ENCODE peak calls at places on chromosomes 3 and 15, in five cellular contexts. One of them, this sample, is unnamed.
A peak's percentile ranks its signal among the peaks of the same experiment; 100 is the strongest.

GRCh38 chr15:43939070-43939469 is 112.3 kb downstream of the WDR76 start:
- DNase-seq in astrocyte: no peak
- DNase-seq in CD8-positive, alpha-beta memory T cell: no peak
- DNase-seq in AG04450: no peak
- DNase-seq in spleen: no peak
- DNase-seq in this sample: no peak

GRCh38 chr3:169173636-169174035 is 489.9 kb downstream of the MECOM start:
- DNase-seq in astrocyte: no peak
- DNase-seq in spleen: no peak
- DNase-seq in CD8-positive, alpha-beta memory T cell: no peak
- DNase-seq in AG04450: no peak
- DNase-seq in this sample: no peak

GRCh38 chr3:4071481-4072184 is 231.5 kb upstream of the SETMAR start:
- DNase-seq in CD8-positive, alpha-beta memory T cell: no peak
- DNase-seq in astrocyte: no peak
- DNase-seq in AG04450: no peak
- DNase-seq in spleen: peak; percentile 81
- DNase-seq in this sample: no peak

GRCh38 chr3:124558898-124559649 is 171.2 kb upstream of the UMPS start:
- DNase-seq in astrocyte: peak; percentile 97
- DNase-seq in AG04450: peak; percentile 86
- DNase-seq in CD8-positive, alpha-beta memory T cell: no peak
- DNase-seq in spleen: no peak
- DNase-seq in this sample: no peak

GRCh38 chr3:105458518-105459215 is 92.0 kb downstream of the ALCAM start:
- DNase-seq in AG04450: no peak
- DNase-seq in spleen: no peak
- DNase-seq in astrocyte: peak; percentile 88
- DNase-seq in CD8-positive, alpha-beta memory T cell: no peak
- DNase-seq in this sample: no peak

GRCh38 chr3:69748503-69748902 is 9.2 kb downstream of the MITF start:
- DNase-seq in astrocyte: no peak
- DNase-seq in CD8-positive, alpha-beta memory T cell: no peak
- DNase-seq in spleen: no peak
- DNase-seq in AG04450: no peak
- DNase-seq in this sample: no peak

GRCh38 chr15:67241132-67241855 is 13.2 kb downstream of the AAGAB start:
- DNase-seq in spleen: no peak
- DNase-seq in AG04450: no peak
- DNase-seq in CD8-positive, alpha-beta memory T cell: no peak
- DNase-seq in astrocyte: no peak
- DNase-seq in this sample: no peak

GRCh38 chr3:160413613-160414248 is 14.3 kb downstream of the SMC4 start:
- DNase-seq in AG04450: peak; percentile 74
- DNase-seq in astrocyte: peak; percentile 63
- DNase-seq in spleen: peak; percentile 42
- DNase-seq in CD8-positive, alpha-beta memory T cell: peak; percentile 56
- DNase-seq in this sample: peak; percentile 81

GRCh38 chr15:64092864-64093626 is 593 bp downstream of the CIAO2A start:
- DNase-seq in astrocyte: peak; percentile 74
- DNase-seq in CD8-positive, alpha-beta memory T cell: peak; percentile 3
- DNase-seq in AG04450: no peak
- DNase-seq in spleen: peak; percentile 88
- DNase-seq in this sample: peak; percentile 52

GRCh38 chr15:83892498-83892897 is 238.6 kb downstream of the ADAMTSL3 start:
- DNase-seq in spleen: no peak
- DNase-seq in CD8-positive, alpha-beta memory T cell: no peak
- DNase-seq in astrocyte: no peak
- DNase-seq in AG04450: no peak
- DNase-seq in this sample: no peak

GRCh38 chr3:49022751-49023171 is 840 bp downstream of the NDUFAF3 start:
- DNase-seq in astrocyte: no peak
- DNase-seq in AG04450: no peak
- DNase-seq in CD8-positive, alpha-beta memory T cell: no peak
- DNase-seq in spleen: no peak
- DNase-seq in this sample: no peak

GRCh38 chr3:49017978-49018706 is at the start of gene DALRD3:
- DNase-seq in CD8-positive, alpha-beta memory T cell: peak; percentile 61
- DNase-seq in spleen: peak; percentile 92
- DNase-seq in AG04450: no peak
- DNase-seq in astrocyte: peak; percentile 39
- DNase-seq in this sample: peak; percentile 80

GRCh38 chr3:181363231-181363630 is 348.5 kb upstream of the SOX2 start:
- DNase-seq in astrocyte: no peak
- DNase-seq in AG04450: no peak
- DNase-seq in spleen: no peak
- DNase-seq in CD8-positive, alpha-beta memory T cell: no peak
- DNase-seq in this sample: no peak

GRCh38 chr3:169173231-169173630 is 490.3 kb downstream of the MECOM start:
- DNase-seq in spleen: no peak
- DNase-seq in AG04450: no peak
- DNase-seq in CD8-positive, alpha-beta memory T cell: no peak
- DNase-seq in astrocyte: no peak
- DNase-seq in this sample: no peak

GRCh38 chr3:171825222-171825828 is 15.0 kb upstream of the PLD1 start:
- DNase-seq in CD8-positive, alpha-beta memory T cell: no peak
- DNase-seq in astrocyte: peak; percentile 88
- DNase-seq in AG04450: no peak
- DNase-seq in spleen: no peak
- DNase-seq in this sample: no peak

GRCh38 chr3:13858768-13859520 is 20.9 kb downstream of the WNT7A start:
- DNase-seq in CD8-positive, alpha-beta memory T cell: no peak
- DNase-seq in astrocyte: no peak
- DNase-seq in spleen: peak; percentile 5
- DNase-seq in AG04450: no peak
- DNase-seq in this sample: no peak

GRCh38 chr3:20055020-20055775 is 15.0 kb downstream of the KAT2B start:
- DNase-seq in spleen: no peak
- DNase-seq in CD8-positive, alpha-beta memory T cell: no peak
- DNase-seq in astrocyte: no peak
- DNase-seq in AG04450: no peak
- DNase-seq in this sample: no peak

GRCh38 chr3:32958509-32958908 is 7.1 kb downstream of the CCR4 start:
- DNase-seq in spleen: no peak
- DNase-seq in CD8-positive, alpha-beta memory T cell: no peak
- DNase-seq in AG04450: no peak
- DNase-seq in astrocyte: no peak
- DNase-seq in this sample: no peak

GRCh38 chr3:141812091-141812490 is 48.9 kb downstream of the GRK7 start:
- DNase-seq in AG04450: no peak
- DNase-seq in CD8-positive, alpha-beta memory T cell: no peak
- DNase-seq in astrocyte: peak; percentile 75
- DNase-seq in spleen: no peak
- DNase-seq in this sample: no peak

GRCh38 chr15:26644948-26645347 is 127.9 kb downstream of the GABRB3 start:
- DNase-seq in CD8-positive, alpha-beta memory T cell: no peak
- DNase-seq in AG04450: no peak
- DNase-seq in spleen: no peak
- DNase-seq in astrocyte: no peak
- DNase-seq in this sample: no peak
- H3K9me3 ChIP-seq in CD8-positive, alpha-beta memory T cell: no peaks in the 10 kb centered on the region
- H3K9me3 ChIP-seq in AG04450: peaks cover 47% of the 10 kb centered on the region
- H3K9me3 ChIP-seq in spleen: peaks cover 11% of the 10 kb centered on the region
- H3K9me3 ChIP-seq in astrocyte: peaks cover 2% of the 10 kb centered on the region
- H3K9me3 ChIP-seq in this sample: peaks cover 3% of the 10 kb centered on the region

GRCh38 chr15:69921626-69922624 is 175.8 kb downstream of the TLE3 start:
- DNase-seq in spleen: no peak
- DNase-seq in AG04450: no peak
- DNase-seq in CD8-positive, alpha-beta memory T cell: no peak
- DNase-seq in astrocyte: no peak
- DNase-seq in this sample: no peak
- H3K9me3 ChIP-seq in spleen: peaks cover 22% of the 10 kb centered on the region
- H3K9me3 ChIP-seq in AG04450: peaks cover 5% of the 10 kb centered on the region
- H3K9me3 ChIP-seq in CD8-positive, alpha-beta memory T cell: peaks cover 10% of the 10 kb centered on the region
- H3K9me3 ChIP-seq in astrocyte: peaks cover 11% of the 10 kb centered on the region
- H3K9me3 ChIP-seq in this sample: peaks cover 9% of the 10 kb centered on the region

GRCh38 chr3:155239960-155240359 is 53.5 kb downstream of the STRIT1 start:
- DNase-seq in AG04450: no peak
- DNase-seq in spleen: no peak
- DNase-seq in CD8-positive, alpha-beta memory T cell: no peak
- DNase-seq in astrocyte: no peak
- DNase-seq in this sample: no peak
- H3K9me3 ChIP-seq in AG04450: no peaks in the 10 kb centered on the region
- H3K9me3 ChIP-seq in spleen: no peaks in the 10 kb centered on the region
- H3K9me3 ChIP-seq in CD8-positive, alpha-beta memory T cell: no peaks in the 10 kb centered on the region
- H3K9me3 ChIP-seq in astrocyte: no peaks in the 10 kb centered on the region
- H3K9me3 ChIP-seq in this sample: no peaks in the 10 kb centered on the region

GRCh38 chr15:25056484-25057429 is 102.0 kb downstream of the SNRPN start:
- DNase-seq in CD8-positive, alpha-beta memory T cell: no peak
- DNase-seq in AG04450: no peak
- DNase-seq in astrocyte: no peak
- DNase-seq in spleen: peak; percentile 63
- DNase-seq in this sample: peak; percentile 14
- H3K9me3 ChIP-seq in CD8-positive, alpha-beta memory T cell: peaks cover 94% of the 10 kb centered on the region
- H3K9me3 ChIP-seq in AG04450: peaks cover 100% of the 10 kb centered on the region
- H3K9me3 ChIP-seq in astrocyte: peaks cover 100% of the 10 kb centered on the region
- H3K9me3 ChIP-seq in spleen: peaks cover 100% of the 10 kb centered on the region
- H3K9me3 ChIP-seq in this sample: peaks cover 93% of the 10 kb centered on the region

GRCh38 chr15:25052191-25052999 is 97.6 kb downstream of the SNRPN start:
- DNase-seq in CD8-positive, alpha-beta memory T cell: no peak
- DNase-seq in astrocyte: no peak
- DNase-seq in spleen: peak; percentile 38
- DNase-seq in AG04450: no peak
- DNase-seq in this sample: no peak

GRCh38 chr15:25054943-25055342 is 100.2 kb downstream of the SNRPN start:
- DNase-seq in AG04450: no peak
- DNase-seq in CD8-positive, alpha-beta memory T cell: no peak
- DNase-seq in spleen: peak; percentile 24
- DNase-seq in astrocyte: no peak
- DNase-seq in this sample: no peak

GRCh38 chr15:25051399-25052154 is 96.8 kb downstream of the SNRPN start:
- DNase-seq in astrocyte: no peak
- DNase-seq in CD8-positive, alpha-beta memory T cell: no peak
- DNase-seq in AG04450: no peak
- DNase-seq in spleen: peak; percentile 47
- DNase-seq in this sample: no peak

GRCh38 chr15:25054329-25054728 is 99.5 kb downstream of the SNRPN start:
- DNase-seq in CD8-positive, alpha-beta memory T cell: no peak
- DNase-seq in AG04450: no peak
- DNase-seq in spleen: peak; percentile 28
- DNase-seq in astrocyte: no peak
- DNase-seq in this sample: no peak

DNA sequence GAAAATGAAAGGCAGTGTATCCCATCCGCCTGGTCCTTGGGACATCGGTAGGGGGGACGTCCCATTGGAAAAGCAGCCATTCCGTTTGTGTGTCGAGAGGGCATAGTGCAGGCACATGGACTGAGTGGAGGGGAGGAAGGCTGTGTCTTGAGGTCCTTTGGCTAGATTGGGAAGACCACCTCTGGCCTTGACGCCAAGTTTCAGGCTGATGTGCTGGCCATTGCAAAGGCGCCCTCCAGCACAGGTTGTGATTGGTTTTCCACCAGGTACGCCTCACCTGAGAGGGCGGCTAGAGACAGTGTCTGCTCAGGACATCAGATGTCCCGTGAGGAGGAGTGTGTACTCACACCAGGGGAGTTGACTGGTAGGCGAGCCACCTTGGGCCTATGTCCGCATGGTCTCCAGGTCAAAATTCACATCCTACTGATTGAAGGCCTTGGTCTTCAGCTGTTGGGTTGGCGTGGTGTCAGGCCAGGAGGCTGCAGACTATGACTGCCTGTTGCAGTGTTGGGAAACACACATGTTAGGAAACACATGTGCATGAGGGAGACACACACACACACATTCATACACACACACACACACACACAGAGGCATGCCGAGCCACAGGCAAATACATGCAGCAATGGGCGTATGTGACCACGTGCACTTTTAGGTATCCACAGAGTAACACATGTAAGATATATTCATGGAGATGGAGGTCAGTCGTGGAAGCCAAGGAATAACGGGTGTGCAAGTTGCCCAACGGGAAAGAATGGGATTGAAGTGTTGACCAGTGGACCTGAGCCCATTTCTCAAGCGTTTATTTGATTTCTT is 98.4 kb downstream of the SNRPN start:
- DNase-seq in spleen: peak; percentile 70
- DNase-seq in astrocyte: no peak
- DNase-seq in AG04450: no peak
- DNase-seq in CD8-positive, alpha-beta memory T cell: no peak
- DNase-seq in this sample: no peak
- H3K9me3 ChIP-seq in spleen: peaks cover 100% of the 10 kb centered on the region
- H3K9me3 ChIP-seq in astrocyte: peaks cover 89% of the 10 kb centered on the region
- H3K9me3 ChIP-seq in AG04450: peaks cover 95% of the 10 kb centered on the region
- H3K9me3 ChIP-seq in CD8-positive, alpha-beta memory T cell: peaks cover 86% of the 10 kb centered on the region
- H3K9me3 ChIP-seq in this sample: peaks cover 81% of the 10 kb centered on the region

DNA sequence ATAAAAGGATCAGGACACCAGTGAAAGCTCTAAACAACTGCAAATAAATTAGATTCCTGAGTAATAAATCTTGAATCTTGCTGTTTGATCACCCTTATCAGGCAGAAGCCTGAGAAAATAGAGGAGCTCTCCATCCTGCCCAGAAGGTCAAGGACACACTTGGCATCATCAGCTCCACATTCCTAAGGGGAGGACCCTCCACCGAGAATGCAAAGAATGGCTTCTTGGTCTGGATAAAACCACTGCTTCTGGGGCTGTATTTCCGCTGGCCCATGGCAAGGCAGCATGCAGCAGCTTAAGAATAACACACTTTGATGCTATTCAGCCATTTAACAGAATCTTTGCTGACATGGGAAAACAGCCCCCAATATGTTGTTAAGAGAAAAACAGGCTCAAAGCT is 108.9 kb upstream of the TSC22D2 start:
- DNase-seq in astrocyte: peak; percentile 87
- DNase-seq in AG04450: no peak
- DNase-seq in spleen: no peak
- DNase-seq in CD8-positive, alpha-beta memory T cell: no peak
- DNase-seq in this sample: no peak
- H3K9me3 ChIP-seq in astrocyte: no peaks in the 10 kb centered on the region
- H3K9me3 ChIP-seq in AG04450: no peaks in the 10 kb centered on the region
- H3K9me3 ChIP-seq in spleen: no peaks in the 10 kb centered on the region
- H3K9me3 ChIP-seq in CD8-positive, alpha-beta memory T cell: no peaks in the 10 kb centered on the region
- H3K9me3 ChIP-seq in this sample: no peaks in the 10 kb centered on the region

DNA sequence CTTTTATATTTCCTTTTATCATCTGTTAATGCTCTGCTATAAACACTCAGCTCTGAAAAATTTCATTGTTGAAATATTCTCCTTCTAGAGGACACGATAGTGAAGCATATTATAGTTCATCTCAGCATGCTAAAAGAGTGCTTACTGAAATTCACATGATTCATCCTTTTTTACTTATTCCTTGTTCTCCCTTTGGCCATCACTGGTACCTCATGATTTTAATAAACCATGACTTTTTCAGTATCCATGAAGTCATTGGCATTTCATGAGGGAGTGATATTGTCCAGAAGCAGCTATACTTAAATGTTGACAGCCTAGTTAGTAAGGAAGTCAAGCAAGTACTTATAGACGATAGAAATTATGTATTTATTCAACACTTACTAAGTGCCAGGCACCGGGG is 112.7 kb downstream of the PROS1 start:
- DNase-seq in CD8-positive, alpha-beta memory T cell: no peak
- DNase-seq in AG04450: no peak
- DNase-seq in astrocyte: no peak
- DNase-seq in spleen: no peak
- DNase-seq in this sample: no peak
- H3K9me3 ChIP-seq in CD8-positive, alpha-beta memory T cell: no peaks in the 10 kb centered on the region
- H3K9me3 ChIP-seq in AG04450: no peaks in the 10 kb centered on the region
- H3K9me3 ChIP-seq in astrocyte: no peaks in the 10 kb centered on the region
- H3K9me3 ChIP-seq in spleen: no peaks in the 10 kb centered on the region
- H3K9me3 ChIP-seq in this sample: no peaks in the 10 kb centered on the region

This sample was measured in Caco-2.